ENCODE peak calls at places on chromosome 19, in six cellular contexts. One of them, this sample, is unnamed.

GRCh38 chr19:33685541-33685940 is 63.8 kb downstream of the CHST8 start:
- DNase-seq in right atrium auricular region: no peak
- DNase-seq in CD4-positive, alpha-beta T cell: no peak
- DNase-seq in tibial artery: peak; percentile 35
- DNase-seq in GM23248: no peak
- DNase-seq in caudate nucleus: no peak
- DNase-seq in this sample: no peak

GRCh38 chr19:39631178-39631577 is 24.5 kb upstream of the LGALS16 start:
- DNase-seq in right atrium auricular region: no peak
- DNase-seq in CD4-positive, alpha-beta T cell: no peak
- DNase-seq in tibial artery: no peak
- DNase-seq in GM23248: no peak
- DNase-seq in caudate nucleus: no peak
- DNase-seq in this sample: no peak

GRCh38 chr19:18340237-18340989 is at the start of gene PGPEP1:
- DNase-seq in right atrium auricular region: no peak
- DNase-seq in CD4-positive, alpha-beta T cell: peak; percentile 52
- DNase-seq in tibial artery: peak; percentile 83
- DNase-seq in GM23248: peak; percentile 77
- DNase-seq in caudate nucleus: no peak
- DNase-seq in this sample: peak; percentile 11

GRCh38 chr19:50046649-50047503 is 21.1 kb downstream of the ZNF473 start:
- DNase-seq in right atrium auricular region: peak; percentile 66
- DNase-seq in CD4-positive, alpha-beta T cell: peak; percentile 60
- DNase-seq in tibial artery: no peak
- DNase-seq in GM23248: peak; percentile 71
- DNase-seq in caudate nucleus: no peak
- DNase-seq in this sample: peak; percentile 30

GRCh38 chr19:48218964-48219363 is 36.7 kb downstream of the CARD8 start:
- DNase-seq in right atrium auricular region: no peak
- DNase-seq in CD4-positive, alpha-beta T cell: no peak
- DNase-seq in tibial artery: no peak
- DNase-seq in GM23248: no peak
- DNase-seq in caudate nucleus: no peak
- DNase-seq in this sample: no peak

GRCh38 chr19:41398042-41398403 is 405 bp downstream of the BCKDHA start:
- DNase-seq in right atrium auricular region: no peak
- DNase-seq in CD4-positive, alpha-beta T cell: no peak
- DNase-seq in tibial artery: no peak
- DNase-seq in GM23248: peak; percentile 39
- DNase-seq in caudate nucleus: no peak
- DNase-seq in this sample: no peak

GRCh38 chr19:46537136-46538097 is 41.8 kb upstream of the PNMA8B start:
- DNase-seq in right atrium auricular region: peak; percentile 71
- DNase-seq in CD4-positive, alpha-beta T cell: peak; percentile 63
- DNase-seq in tibial artery: peak; percentile 68
- DNase-seq in GM23248: peak; percentile 66
- DNase-seq in caudate nucleus: peak; percentile 37
- DNase-seq in this sample: peak; percentile 33

GRCh38 chr19:35389192-35389861 is 18.5 kb downstream of the GPR42 start:
- DNase-seq in right atrium auricular region: no peak
- DNase-seq in CD4-positive, alpha-beta T cell: no peak
- DNase-seq in tibial artery: no peak
- DNase-seq in GM23248: no peak
- DNase-seq in caudate nucleus: no peak
- DNase-seq in this sample: no peak

GRCh38 chr19:47221080-47221841 is 9.7 kb downstream of the BBC3 start:
- DNase-seq in right atrium auricular region: no peak
- DNase-seq in CD4-positive, alpha-beta T cell: no peak
- DNase-seq in tibial artery: no peak
- DNase-seq in GM23248: no peak
- DNase-seq in caudate nucleus: no peak
- DNase-seq in this sample: no peak

GRCh38 chr19:17333611-17334413 is 843 bp downstream of the ANO8 start:
- DNase-seq in right atrium auricular region: no peak
- DNase-seq in CD4-positive, alpha-beta T cell: peak; percentile 73
- DNase-seq in tibial artery: no peak
- DNase-seq in GM23248: peak; percentile 91
- DNase-seq in caudate nucleus: no peak
- DNase-seq in this sample: no peak

GRCh38 chr19:54660967-54661366 is 1.8 kb upstream of the LILRB4 start:
- DNase-seq in right atrium auricular region: no peak
- DNase-seq in CD4-positive, alpha-beta T cell: no peak
- DNase-seq in tibial artery: no peak
- DNase-seq in GM23248: no peak
- DNase-seq in caudate nucleus: no peak
- DNase-seq in this sample: no peak

GRCh38 chr19:1408300-1409203 is 1.2 kb downstream of the DAZAP1 start:
- DNase-seq in right atrium auricular region: no peak
- DNase-seq in CD4-positive, alpha-beta T cell: peak; percentile 37
- DNase-seq in tibial artery: no peak
- DNase-seq in GM23248: peak; percentile 82
- DNase-seq in caudate nucleus: no peak
- DNase-seq in this sample: no peak

GRCh38 chr19:49119411-49120324 is at the start of gene PPFIA3:
- DNase-seq in right atrium auricular region: peak; percentile 71
- DNase-seq in CD4-positive, alpha-beta T cell: no peak
- DNase-seq in tibial artery: peak; percentile 79
- DNase-seq in GM23248: peak; percentile 89
- DNase-seq in caudate nucleus: no peak
- DNase-seq in this sample: peak; percentile 19

GRCh38 chr19:1070576-1070930 is 3.6 kb downstream of the ARHGAP45 start:
- DNase-seq in right atrium auricular region: no peak
- DNase-seq in CD4-positive, alpha-beta T cell: no peak
- DNase-seq in tibial artery: no peak
- DNase-seq in GM23248: no peak
- DNase-seq in caudate nucleus: no peak
- DNase-seq in this sample: no peak

GRCh38 chr19:41426116-41426841 is 895 bp downstream of the B3GNT8 start:
- DNase-seq in right atrium auricular region: no peak
- DNase-seq in CD4-positive, alpha-beta T cell: no peak
- DNase-seq in tibial artery: no peak
- DNase-seq in GM23248: peak; percentile 10
- DNase-seq in caudate nucleus: no peak
- DNase-seq in this sample: no peak

GRCh38 chr19:10478476-10478875 is 24.7 kb downstream of the KEAP1 start:
- DNase-seq in right atrium auricular region: no peak
- DNase-seq in CD4-positive, alpha-beta T cell: no peak
- DNase-seq in tibial artery: no peak
- DNase-seq in GM23248: peak; percentile 41
- DNase-seq in caudate nucleus: no peak
- DNase-seq in this sample: no peak
- H3K27ac ChIP-seq in right atrium auricular region: peak overlapping the region; percentile 13
- H3K27ac ChIP-seq in CD4-positive, alpha-beta T cell: no peak overlapping the region
- H3K27ac ChIP-seq in tibial artery: no peak overlapping the region
- H3K27ac ChIP-seq in GM23248: no peak overlapping the region
- H3K27ac ChIP-seq in caudate nucleus: no peak overlapping the region
- H3K27ac ChIP-seq in this sample: no peak overlapping the region

GRCh38 chr19:58513213-58513693 is 1.5 kb upstream of the SLC27A5 start:
- DNase-seq in right atrium auricular region: no peak
- DNase-seq in CD4-positive, alpha-beta T cell: no peak
- DNase-seq in tibial artery: no peak
- DNase-seq in GM23248: no peak
- DNase-seq in caudate nucleus: no peak
- DNase-seq in this sample: no peak
- H3K27ac ChIP-seq in right atrium auricular region: peak overlapping the region; percentile 60
- H3K27ac ChIP-seq in CD4-positive, alpha-beta T cell: peak overlapping the region; percentile 56
- H3K27ac ChIP-seq in tibial artery: peak overlapping the region; percentile 24
- H3K27ac ChIP-seq in GM23248: no peak overlapping the region
- H3K27ac ChIP-seq in caudate nucleus: peak overlapping the region; percentile 62
- H3K27ac ChIP-seq in this sample: peak overlapping the region; percentile 61

GRCh38 chr19:22619371-22619770 is 14.8 kb upstream of the ZNF492 start:
- DNase-seq in right atrium auricular region: no peak
- DNase-seq in CD4-positive, alpha-beta T cell: no peak
- DNase-seq in tibial artery: no peak
- DNase-seq in GM23248: no peak
- DNase-seq in caudate nucleus: no peak
- DNase-seq in this sample: no peak
- H3K27ac ChIP-seq in right atrium auricular region: peak overlapping the region; percentile 62
- H3K27ac ChIP-seq in CD4-positive, alpha-beta T cell: no peak overlapping the region
- H3K27ac ChIP-seq in tibial artery: no peak overlapping the region
- H3K27ac ChIP-seq in GM23248: no peak overlapping the region
- H3K27ac ChIP-seq in caudate nucleus: peak overlapping the region; percentile 62
- H3K27ac ChIP-seq in this sample: peak overlapping the region; percentile 26

GRCh38 chr19:38592940-38593339 is 24.8 kb downstream of the MAP4K1 start:
- DNase-seq in right atrium auricular region: no peak
- DNase-seq in CD4-positive, alpha-beta T cell: no peak
- DNase-seq in tibial artery: no peak
- DNase-seq in GM23248: no peak
- DNase-seq in caudate nucleus: no peak
- DNase-seq in this sample: no peak

GRCh38 chr19:38599722-38600121 is 18.0 kb downstream of the MAP4K1 start:
- DNase-seq in right atrium auricular region: no peak
- DNase-seq in CD4-positive, alpha-beta T cell: no peak
- DNase-seq in tibial artery: no peak
- DNase-seq in GM23248: no peak
- DNase-seq in caudate nucleus: no peak
- DNase-seq in this sample: no peak

GRCh38 chr19:38597075-38597474 is 20.7 kb downstream of the MAP4K1 start:
- DNase-seq in right atrium auricular region: no peak
- DNase-seq in CD4-positive, alpha-beta T cell: no peak
- DNase-seq in tibial artery: no peak
- DNase-seq in GM23248: no peak
- DNase-seq in caudate nucleus: no peak
- DNase-seq in this sample: no peak

GRCh38 chr19:38596057-38596981 is 21.4 kb downstream of the MAP4K1 start:
- DNase-seq in right atrium auricular region: no peak
- DNase-seq in CD4-positive, alpha-beta T cell: no peak
- DNase-seq in tibial artery: no peak
- DNase-seq in GM23248: peak; percentile 32
- DNase-seq in caudate nucleus: no peak
- DNase-seq in this sample: no peak
- H3K27ac ChIP-seq in right atrium auricular region: no peak overlapping the region
- H3K27ac ChIP-seq in CD4-positive, alpha-beta T cell: no peak overlapping the region
- H3K27ac ChIP-seq in tibial artery: no peak overlapping the region
- H3K27ac ChIP-seq in GM23248: no peak overlapping the region
- H3K27ac ChIP-seq in caudate nucleus: no peak overlapping the region
- H3K27ac ChIP-seq in this sample: no peak overlapping the region

DNA sequence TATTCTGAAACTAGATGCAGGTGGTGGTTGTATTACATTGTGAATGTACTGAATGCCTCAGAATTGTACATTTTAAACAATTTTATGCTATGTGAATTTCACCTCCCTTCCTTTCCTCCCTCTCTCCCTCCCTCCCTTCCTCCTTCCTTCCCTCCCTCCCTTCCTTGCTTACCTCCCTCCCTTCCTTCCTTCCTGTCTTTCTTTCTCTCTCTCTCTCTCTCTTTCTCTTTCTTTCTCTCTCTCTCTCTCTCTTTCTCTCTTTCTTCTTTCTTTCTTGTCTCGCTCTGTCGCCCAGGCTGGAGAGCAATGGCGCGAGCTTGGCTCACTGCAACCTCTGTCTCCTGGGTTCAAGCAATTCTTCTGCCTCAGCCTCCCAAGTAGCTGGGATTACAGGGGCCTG is 37.2 kb downstream of the IER2 start:
- DNase-seq in right atrium auricular region: no peak
- DNase-seq in CD4-positive, alpha-beta T cell: no peak
- DNase-seq in tibial artery: no peak
- DNase-seq in GM23248: no peak
- DNase-seq in caudate nucleus: no peak
- DNase-seq in this sample: no peak
- H3K27ac ChIP-seq in right atrium auricular region: no peak overlapping the region
- H3K27ac ChIP-seq in CD4-positive, alpha-beta T cell: no peak overlapping the region
- H3K27ac ChIP-seq in tibial artery: no peak overlapping the region
- H3K27ac ChIP-seq in GM23248: no peak overlapping the region
- H3K27ac ChIP-seq in caudate nucleus: no peak overlapping the region
- H3K27ac ChIP-seq in this sample: no peak overlapping the region

GRCh38 chr19:29812080-29812880 is 489 bp downstream of the CCNE1 start:
- DNase-seq in right atrium auricular region: no peak
- DNase-seq in CD4-positive, alpha-beta T cell: no peak
- DNase-seq in tibial artery: peak; percentile 69
- DNase-seq in GM23248: peak; percentile 38
- DNase-seq in caudate nucleus: no peak
- DNase-seq in this sample: no peak
- H3K27ac ChIP-seq in right atrium auricular region: no peak overlapping the region
- H3K27ac ChIP-seq in CD4-positive, alpha-beta T cell: no peak overlapping the region
- H3K27ac ChIP-seq in tibial artery: no peak overlapping the region
- H3K27ac ChIP-seq in GM23248: no peak overlapping the region
- H3K27ac ChIP-seq in caudate nucleus: no peak overlapping the region
- H3K27ac ChIP-seq in this sample: peak overlapping the region; percentile 17

GRCh38 chr19:14367016-14367415 is 14.2 kb upstream of the ADGRE5 start:
- DNase-seq in right atrium auricular region: no peak
- DNase-seq in CD4-positive, alpha-beta T cell: no peak
- DNase-seq in tibial artery: no peak
- DNase-seq in GM23248: no peak
- DNase-seq in caudate nucleus: no peak
- DNase-seq in this sample: no peak
- H3K27ac ChIP-seq in right atrium auricular region: no peak overlapping the region
- H3K27ac ChIP-seq in CD4-positive, alpha-beta T cell: peak overlapping the region; percentile 99
- H3K27ac ChIP-seq in tibial artery: no peak overlapping the region
- H3K27ac ChIP-seq in GM23248: no peak overlapping the region
- H3K27ac ChIP-seq in caudate nucleus: no peak overlapping the region
- H3K27ac ChIP-seq in this sample: no peak overlapping the region

DNA sequence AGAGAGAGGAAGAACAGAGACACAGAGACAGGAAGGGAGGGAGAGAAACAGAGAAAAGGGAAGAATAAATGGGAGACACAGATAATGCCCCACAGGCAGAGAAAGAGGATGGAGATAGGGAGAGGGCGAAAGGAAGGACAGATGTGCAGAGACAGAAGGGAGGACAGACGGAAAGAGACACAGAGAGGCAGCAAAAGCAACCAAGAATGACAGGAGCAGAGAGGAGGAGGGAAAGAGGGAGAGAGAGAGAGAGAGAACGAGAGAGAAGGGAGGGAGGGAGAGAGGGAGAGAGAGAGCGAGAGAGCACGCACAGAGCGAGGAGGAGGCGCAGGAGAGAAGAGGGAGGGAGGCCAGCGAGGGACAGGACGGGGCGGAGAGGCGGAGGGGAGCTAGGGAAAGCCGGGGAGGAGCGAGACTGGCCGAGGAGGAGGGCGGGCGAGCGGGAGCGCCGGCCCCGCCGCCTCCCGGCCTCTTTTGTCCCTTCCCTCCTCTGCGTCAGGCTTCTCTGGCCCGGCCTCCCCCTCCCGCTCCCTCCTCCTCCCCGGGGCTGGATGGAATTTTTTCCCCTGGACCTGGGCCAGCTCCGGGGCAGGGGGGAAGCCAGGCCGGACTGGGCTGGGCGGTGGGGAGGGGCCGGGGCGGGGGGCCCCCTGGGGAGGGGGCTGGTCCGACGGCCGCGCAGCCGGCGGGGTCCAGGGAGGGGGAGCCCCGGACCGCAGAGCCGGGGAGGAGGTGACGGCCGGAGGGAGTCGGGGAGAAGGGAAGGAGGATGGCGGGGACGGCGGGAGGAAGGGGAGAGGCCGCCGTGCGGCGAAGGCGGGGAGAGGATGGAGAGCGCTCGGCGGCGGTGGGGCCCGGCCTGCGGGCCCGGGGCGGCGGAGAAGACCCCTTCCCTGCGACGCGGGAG is 4.2 kb upstream of the SPACA6 start:
- DNase-seq in right atrium auricular region: peak; percentile 88
- DNase-seq in CD4-positive, alpha-beta T cell: no peak
- DNase-seq in tibial artery: peak; percentile 97
- DNase-seq in GM23248: peak; percentile 96
- DNase-seq in caudate nucleus: peak; percentile 79
- DNase-seq in this sample: peak; percentile 90
- H3K27ac ChIP-seq in right atrium auricular region: peak overlapping the region; percentile 97
- H3K27ac ChIP-seq in CD4-positive, alpha-beta T cell: no peak overlapping the region
- H3K27ac ChIP-seq in tibial artery: peak overlapping the region; percentile 94
- H3K27ac ChIP-seq in GM23248: peak overlapping the region; percentile 93
- H3K27ac ChIP-seq in caudate nucleus: peak overlapping the region; percentile 98
- H3K27ac ChIP-seq in this sample: peak overlapping the region; percentile 98